ENCODE peak calls at places on chromosomes 5 and 9, in five cellular contexts. W is adrenal gland, L is IMR-90, D is K562, U is esophagus squamous epithelium. A is an unnamed sample.

GRCh38 chr9:74036549-74037231 is 460.4 kb upstream of the RORB start:
- DNase-seq in W (no peak), L (no peak), D (no peak), U (no peak), A (no peak)

GRCh38 chr5:17024686-17025180 is 88.6 kb upstream of the MYO10 start:
- DNase-seq in W (no peak), L (peak; percentile 85), D (no peak), U (no peak), A (no peak)

GRCh38 chr5:89560724-89561123 is 677.7 kb upstream of the MEF2C start:
- DNase-seq in W (no peak), L (no peak), D (no peak), U (no peak), A (no peak)

GRCh38 chr5:1421521-1422341 is 23.5 kb downstream of the SLC6A3 start:
- DNase-seq in W (no peak), L (no peak), D (no peak), U (no peak), A (no peak)

GRCh38 chr5:145983461-145983860 is 47.1 kb downstream of the SH3RF2 start:
- DNase-seq in W (no peak), L (no peak), D (no peak), U (no peak), A (peak; percentile 30)

GRCh38 chr5:170161069-170161468 is 55.4 kb downstream of the FOXI1 start:
- DNase-seq in W (no peak), L (no peak), D (no peak), U (no peak), A (no peak)

GRCh38 chr5:139138790-139139189 is 59.4 kb downstream of the SIL1 start:
- DNase-seq in W (peak; percentile 65), L (peak; percentile 56), D (no peak), U (no peak), A (peak; percentile 80)

GRCh38 chr5:72355706-72356299 is 35.6 kb downstream of the PTCD2 start:
- DNase-seq in W (no peak), L (peak; percentile 22), D (peak; percentile 22), U (no peak), A (peak; percentile 16)

GRCh38 chr5:90613450-90613849 is 54.9 kb downstream of the ADGRV1 start:
- DNase-seq in W (no peak), L (no peak), D (no peak), U (no peak), A (no peak)

GRCh38 chr5:85656050-85656449 is 961.7 kb upstream of the COX7C start:
- DNase-seq in W (no peak), L (no peak), D (no peak), U (no peak), A (no peak)

GRCh38 chr5:114314061-114314460 is 47.8 kb upstream of the KCNN2 start:
- DNase-seq in W (no peak), L (no peak), D (no peak), U (no peak), A (no peak)

GRCh38 chr9:136051568-136052432 is 43.3 kb downstream of the NACC2 start:
- DNase-seq in W (peak; percentile 47), L (peak; percentile 94), D (no peak), U (no peak), A (no peak)

GRCh38 chr5:42854795-42855194 is 43.1 kb upstream of the SELENOP start:
- DNase-seq in W (no peak), L (no peak), D (no peak), U (no peak), A (no peak)

GRCh38 chr5:157370967-157371366 is 89.0 kb upstream of the NIPAL4 start:
- DNase-seq in W (no peak), L (peak; percentile 66), D (no peak), U (no peak), A (no peak)

GRCh38 chr9:75063556-75064305 is 24.2 kb downstream of the NMRK1 start:
- DNase-seq in W (no peak), L (peak; percentile 63), D (no peak), U (no peak), A (no peak)

GRCh38 chr9:89427621-89428221 is 70.2 kb downstream of the SEMA4D start:
- DNase-seq in W (peak; percentile 59), L (peak; percentile 49), D (no peak), U (no peak), A (no peak)

GRCh38 chr9:121340676-121341392 is 29.2 kb downstream of the STOM start:
- DNase-seq in W (no peak), L (peak; percentile 48), D (no peak), U (no peak), A (peak; percentile 75)

GRCh38 chr9:116181853-116182610 is 28.4 kb downstream of the PAPPA start:
- DNase-seq in W (no peak), L (peak; percentile 51), D (no peak), U (no peak), A (no peak)

GRCh38 chr5:32520995-32521394 is 64.4 kb upstream of the SUB1 start:
- DNase-seq in W (no peak), L (peak; percentile 29), D (no peak), U (no peak), A (no peak)

GRCh38 chr5:100175346-100175745 is 359.8 kb upstream of the FAM174A start:
- DNase-seq in W (no peak), L (no peak), D (no peak), U (no peak), A (no peak)

GRCh38 chr5:7202846-7203245 is 193.1 kb upstream of the ADCY2 start:
- DNase-seq in W (no peak), L (no peak), D (no peak), U (no peak), A (no peak)

GRCh38 chr9:15499108-15499507 is 11.7 kb downstream of the PSIP1 start:
- DNase-seq in W (no peak), L (no peak), D (no peak), U (no peak), A (no peak)

GRCh38 chr5:138139776-138140080 is 500 bp upstream of the NME5 start:
- DNase-seq in W (no peak), L (no peak), D (no peak), U (no peak), A (no peak)

GRCh38 chr9:89482950-89483349 is 15.0 kb downstream of the SEMA4D start:
- DNase-seq in W (no peak), L (no peak), D (no peak), U (no peak), A (peak; percentile 79)

GRCh38 chr5:82720213-82720612 is 357.0 kb downstream of the TMEM167A start:
- DNase-seq in W (no peak), L (no peak), D (no peak), U (no peak), A (no peak)

GRCh38 chr9:92468206-92468605 is 14.1 kb downstream of the ASPN start:
- DNase-seq in W (no peak), L (peak; percentile 66), D (no peak), U (no peak), A (no peak)

GRCh38 chr5:36398137-36398536 is 96.4 kb upstream of the RANBP3L start:
- DNase-seq in W (no peak), L (peak; percentile 17), D (no peak), U (no peak), A (no peak)

GRCh38 chr5:40385544-40385943 is 294.2 kb upstream of the PTGER4 start:
- DNase-seq in W (no peak), L (peak; percentile 66), D (no peak), U (no peak), A (no peak)

GRCh38 chr5:72433520-72433919 is 73.7 kb downstream of the ZNF366 start:
- DNase-seq in W (no peak), L (no peak), D (no peak), U (no peak), A (no peak)

DNA sequence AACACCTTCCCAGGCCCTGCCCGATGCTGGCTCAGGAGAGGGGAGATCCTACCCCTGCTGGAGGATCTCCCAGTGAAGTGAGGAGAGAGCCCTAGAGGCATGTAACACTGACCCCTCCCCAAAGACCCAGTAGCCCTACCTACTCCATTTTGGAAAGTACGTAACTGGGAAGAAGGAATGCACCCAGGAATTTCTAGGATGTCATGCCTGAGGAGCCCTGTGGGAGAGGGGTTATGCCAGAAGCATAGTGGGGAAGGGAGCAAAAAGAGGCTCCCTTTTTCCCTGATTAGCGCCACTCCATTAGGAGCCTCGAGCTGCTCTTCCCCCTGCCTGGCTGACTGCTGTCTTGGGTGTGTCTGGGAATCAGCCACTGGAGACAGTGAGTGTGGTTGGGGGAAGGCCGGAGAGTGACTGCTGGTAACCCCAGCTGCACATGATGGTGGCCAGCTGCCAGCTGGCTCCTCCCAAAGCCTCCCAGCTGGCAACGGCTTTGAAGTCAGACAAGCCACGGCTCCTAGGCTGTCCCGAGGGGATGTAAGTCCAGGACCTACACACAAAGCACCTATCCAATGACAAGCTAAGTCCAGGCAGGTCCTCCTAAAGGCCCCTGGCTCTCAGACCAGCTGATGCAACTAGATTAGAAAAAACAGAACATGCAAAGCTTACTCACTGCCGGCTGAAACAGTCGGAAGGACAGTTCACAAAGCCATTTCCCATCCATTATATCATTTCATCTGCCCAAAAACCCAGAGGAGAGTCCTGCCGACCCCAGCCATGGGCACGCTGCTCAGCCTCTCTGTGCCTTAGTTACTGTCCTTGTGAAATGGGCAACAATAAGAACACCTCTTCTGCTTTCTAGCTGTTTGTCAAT is 136.5 kb upstream of the ABCA1 start:
- DNase-seq in W (peak; percentile 95), L (peak; percentile 97), D (no peak), U (peak; percentile 10), A (peak; percentile 98)
- TF ChIP-seq CTCF in W (peak; percentile 29), L (no peak), D (no peak), U (no peak), A (no peak)

GRCh38 chr9:137110147-137110910 is 4.2 kb downstream of the DPP7 start:
- DNase-seq in W (no peak), L (no peak), D (no peak), U (no peak), A (no peak)

GRCh38 chr9:137109250-137110146 is 5.0 kb downstream of the DPP7 start:
- DNase-seq in W (no peak), L (no peak), D (peak; percentile 30), U (no peak), A (no peak)

GRCh38 chr9:137107982-137108381 is 6.6 kb downstream of the DPP7 start:
- DNase-seq in W (no peak), L (no peak), D (no peak), U (no peak), A (no peak)

GRCh38 chr9:137107312-137107921 is 7.1 kb downstream of the DPP7 start:
- DNase-seq in W (no peak), L (no peak), D (no peak), U (no peak), A (no peak)

GRCh38 chr9:137108608-137109249 is 5.8 kb downstream of the DPP7 start:
- DNase-seq in W (no peak), L (no peak), D (no peak), U (no peak), A (no peak)
- TF ChIP-seq POLR2A in W (no peak), L (no peak), D (peak; percentile 11), U (no peak), A (no peak)

GRCh38 chr5:84437673-84438315 is 53.1 kb upstream of the EDIL3 start:
- DNase-seq in W (no peak), L (peak; percentile 91), D (no peak), U (no peak), A (no peak)
- H3K27ac ChIP-seq in W (no peak overlapping the region), L (no peak overlapping the region), D (no peak overlapping the region), U (no peak overlapping the region), A (no peak overlapping the region)

DNA sequence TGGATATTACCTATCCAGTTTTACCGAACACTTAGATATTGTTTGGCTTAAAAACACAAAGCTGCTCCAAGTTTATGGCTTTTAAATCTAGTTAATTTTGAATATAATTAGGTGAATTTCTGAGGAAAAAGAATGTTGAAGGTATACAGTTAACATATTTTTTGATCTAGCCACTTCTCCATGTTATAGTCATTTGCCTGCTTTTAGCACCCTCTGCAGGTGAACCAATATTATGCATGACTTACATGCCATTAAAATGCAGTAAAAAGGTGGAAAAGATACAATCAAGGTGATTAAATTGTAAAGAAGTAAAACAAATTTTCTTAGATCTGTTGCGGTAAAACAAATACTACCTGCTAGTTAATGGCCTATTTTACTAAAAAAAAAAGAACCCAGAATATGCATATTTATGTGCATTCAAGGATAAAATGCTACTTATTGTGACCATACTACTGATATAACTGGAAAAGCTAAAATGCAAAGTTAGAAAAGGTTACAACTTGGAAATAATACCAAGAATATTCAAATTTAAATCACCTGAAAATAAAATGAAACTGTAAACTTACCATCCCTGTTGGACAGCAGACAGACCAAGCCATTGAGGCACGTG is 132.1 kb downstream of the AP3B1 start:
- DNase-seq in W (no peak), L (peak; percentile 44), D (peak; percentile 18), U (no peak), A (no peak)
- TF ChIP-seq CTCF in W (peak; percentile 49), L (peak; percentile 58), D (peak; percentile 46), U (peak; percentile 54), A (no peak)